ENCODE peak calls at places on chromosome 11, in six cellular contexts. One of them, this sample, is unnamed.

GRCh38 chr11:7927635-7928034 is 3.4 kb downstream of the OR10A6 start:
- DNase-seq in naive thymus-derived CD4-positive, alpha-beta T cell: no peak
- DNase-seq in body of pancreas: no peak
- DNase-seq in pancreas: no peak
- DNase-seq in OCI-LY7: no peak
- DNase-seq in Panc1: no peak
- DNase-seq in this sample: no peak

GRCh38 chr11:11827272-11827671 is 14.5 kb upstream of the USP47 start:
- DNase-seq in naive thymus-derived CD4-positive, alpha-beta T cell: no peak
- DNase-seq in body of pancreas: no peak
- DNase-seq in pancreas: no peak
- DNase-seq in OCI-LY7: no peak
- DNase-seq in Panc1: no peak
- DNase-seq in this sample: no peak

GRCh38 chr11:12287374-12288211 is 89.8 kb upstream of the PARVA start:
- DNase-seq in naive thymus-derived CD4-positive, alpha-beta T cell: no peak
- DNase-seq in body of pancreas: peak
- DNase-seq in pancreas: no peak
- DNase-seq in OCI-LY7: no peak
- DNase-seq in Panc1: peak
- DNase-seq in this sample: peak

GRCh38 chr11:34840736-34841386 is 75.3 kb downstream of the APIP start:
- DNase-seq in naive thymus-derived CD4-positive, alpha-beta T cell: peak
- DNase-seq in body of pancreas: peak
- DNase-seq in pancreas: peak
- DNase-seq in OCI-LY7: peak
- DNase-seq in Panc1: peak
- DNase-seq in this sample: no peak

GRCh38 chr11:1382831-1383607 is 6.7 kb upstream of the BRSK2 start:
- DNase-seq in naive thymus-derived CD4-positive, alpha-beta T cell: peak
- DNase-seq in body of pancreas: peak
- DNase-seq in pancreas: peak
- DNase-seq in OCI-LY7: peak
- DNase-seq in Panc1: no peak
- DNase-seq in this sample: peak

GRCh38 chr11:58059011-58059358 is 28.2 kb downstream of the OR6Q1 start:
- DNase-seq in naive thymus-derived CD4-positive, alpha-beta T cell: no peak
- DNase-seq in body of pancreas: peak
- DNase-seq in pancreas: no peak
- DNase-seq in OCI-LY7: no peak
- DNase-seq in Panc1: no peak
- DNase-seq in this sample: peak

GRCh38 chr11:2444301-2445106 is at the start of the genes KCNQ1 and TRPM5:
- DNase-seq in naive thymus-derived CD4-positive, alpha-beta T cell: peak
- DNase-seq in body of pancreas: peak
- DNase-seq in pancreas: peak
- DNase-seq in OCI-LY7: peak
- DNase-seq in Panc1: no peak
- DNase-seq in this sample: no peak

GRCh38 chr11:78187366-78188011 is 937 bp downstream of the KCTD21 start:
- DNase-seq in naive thymus-derived CD4-positive, alpha-beta T cell: no peak
- DNase-seq in body of pancreas: no peak
- DNase-seq in pancreas: no peak
- DNase-seq in OCI-LY7: no peak
- DNase-seq in Panc1: no peak
- DNase-seq in this sample: no peak

GRCh38 chr11:65906602-65907001 is 6.4 kb upstream of the FOSL1 start:
- DNase-seq in naive thymus-derived CD4-positive, alpha-beta T cell: no peak
- DNase-seq in body of pancreas: no peak
- DNase-seq in pancreas: no peak
- DNase-seq in OCI-LY7: no peak
- DNase-seq in Panc1: no peak
- DNase-seq in this sample: no peak

GRCh38 chr11:62881579-62882427 is 1.1 kb downstream of the SLC3A2 start:
- DNase-seq in naive thymus-derived CD4-positive, alpha-beta T cell: peak
- DNase-seq in body of pancreas: peak
- DNase-seq in pancreas: peak
- DNase-seq in OCI-LY7: peak
- DNase-seq in Panc1: peak
- DNase-seq in this sample: peak

GRCh38 chr11:62885137-62885536 is 4.4 kb downstream of the SLC3A2 start:
- DNase-seq in naive thymus-derived CD4-positive, alpha-beta T cell: no peak
- DNase-seq in body of pancreas: no peak
- DNase-seq in pancreas: no peak
- DNase-seq in OCI-LY7: no peak
- DNase-seq in Panc1: no peak
- DNase-seq in this sample: no peak

GRCh38 chr11:62882811-62883496 is 2.3 kb downstream of the SLC3A2 start:
- DNase-seq in naive thymus-derived CD4-positive, alpha-beta T cell: no peak
- DNase-seq in body of pancreas: no peak
- DNase-seq in pancreas: no peak
- DNase-seq in OCI-LY7: no peak
- DNase-seq in Panc1: no peak
- DNase-seq in this sample: no peak

GRCh38 chr11:62882428-62882742 is 1.7 kb downstream of the SLC3A2 start:
- DNase-seq in naive thymus-derived CD4-positive, alpha-beta T cell: no peak
- DNase-seq in body of pancreas: no peak
- DNase-seq in pancreas: no peak
- DNase-seq in OCI-LY7: no peak
- DNase-seq in Panc1: no peak
- DNase-seq in this sample: no peak

GRCh38 chr11:62883677-62884076 is 3.0 kb downstream of the SLC3A2 start:
- DNase-seq in naive thymus-derived CD4-positive, alpha-beta T cell: no peak
- DNase-seq in body of pancreas: no peak
- DNase-seq in pancreas: no peak
- DNase-seq in OCI-LY7: no peak
- DNase-seq in Panc1: no peak
- DNase-seq in this sample: no peak
- H3K4me3 ChIP-seq in naive thymus-derived CD4-positive, alpha-beta T cell: no peak
- H3K4me3 ChIP-seq in body of pancreas: no peak
- H3K4me3 ChIP-seq in pancreas: no peak
- H3K4me3 ChIP-seq in OCI-LY7: no peak
- H3K4me3 ChIP-seq in Panc1: peak
- H3K4me3 ChIP-seq in this sample: peak

DNA sequence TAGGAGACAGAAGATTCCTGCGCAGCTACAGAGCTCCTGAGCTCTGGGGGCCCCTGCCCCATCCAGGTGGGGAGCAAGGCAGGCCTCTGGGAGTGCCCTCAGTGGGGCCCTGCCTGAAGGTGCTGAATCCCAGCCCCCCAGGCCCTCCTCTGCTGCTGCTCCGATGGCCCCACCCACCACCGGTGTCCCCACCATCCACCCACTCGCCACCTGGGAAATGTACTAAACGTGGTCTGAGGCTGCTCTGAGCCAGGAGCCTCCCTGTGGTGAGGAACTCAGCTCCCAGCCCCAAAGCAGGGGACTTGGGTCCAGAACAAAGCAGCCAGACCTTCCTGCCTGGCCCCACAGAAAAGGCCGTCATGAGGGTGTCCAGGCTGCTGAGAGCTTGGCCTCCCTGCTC is 289.4 kb downstream of the CTTN start:
- DNase-seq in naive thymus-derived CD4-positive, alpha-beta T cell: no peak
- DNase-seq in body of pancreas: no peak
- DNase-seq in pancreas: no peak
- DNase-seq in OCI-LY7: no peak
- DNase-seq in Panc1: no peak
- DNase-seq in this sample: no peak
- H3K27ac ChIP-seq in naive thymus-derived CD4-positive, alpha-beta T cell: no peak
- H3K27ac ChIP-seq in body of pancreas: peak
- H3K27ac ChIP-seq in pancreas: no peak
- H3K27ac ChIP-seq in OCI-LY7: no peak
- H3K27ac ChIP-seq in Panc1: no peak
- H3K27ac ChIP-seq in this sample: no peak

GRCh38 chr11:5887172-5887571 is 5.8 kb upstream of the OR52E5 start:
- DNase-seq in naive thymus-derived CD4-positive, alpha-beta T cell: no peak
- DNase-seq in body of pancreas: no peak
- DNase-seq in pancreas: no peak
- DNase-seq in OCI-LY7: no peak
- DNase-seq in Panc1: no peak
- DNase-seq in this sample: no peak

GRCh38 chr11:5880329-5880728 is at the start of gene OR52E4:
- DNase-seq in naive thymus-derived CD4-positive, alpha-beta T cell: no peak
- DNase-seq in body of pancreas: no peak
- DNase-seq in pancreas: no peak
- DNase-seq in OCI-LY7: no peak
- DNase-seq in Panc1: no peak
- DNase-seq in this sample: no peak

GRCh38 chr11:5881756-5882155 is 1.3 kb downstream of the OR52E4 start:
- DNase-seq in naive thymus-derived CD4-positive, alpha-beta T cell: no peak
- DNase-seq in body of pancreas: no peak
- DNase-seq in pancreas: no peak
- DNase-seq in OCI-LY7: no peak
- DNase-seq in Panc1: no peak
- DNase-seq in this sample: no peak
- H3K4me3 ChIP-seq in naive thymus-derived CD4-positive, alpha-beta T cell: no peak
- H3K4me3 ChIP-seq in body of pancreas: no peak
- H3K4me3 ChIP-seq in pancreas: no peak
- H3K4me3 ChIP-seq in OCI-LY7: no peak
- H3K4me3 ChIP-seq in Panc1: no peak
- H3K4me3 ChIP-seq in this sample: no peak

GRCh38 chr11:128522063-128522942 is 65.1 kb downstream of the ETS1 start:
- DNase-seq in naive thymus-derived CD4-positive, alpha-beta T cell: peak
- DNase-seq in body of pancreas: peak
- DNase-seq in pancreas: peak
- DNase-seq in OCI-LY7: peak
- DNase-seq in Panc1: peak
- DNase-seq in this sample: peak

GRCh38 chr11:128520206-128520885 is 67.0 kb downstream of the ETS1 start:
- DNase-seq in naive thymus-derived CD4-positive, alpha-beta T cell: peak
- DNase-seq in body of pancreas: no peak
- DNase-seq in pancreas: no peak
- DNase-seq in OCI-LY7: peak
- DNase-seq in Panc1: no peak
- DNase-seq in this sample: no peak

GRCh38 chr11:128521697-128522062 is 65.7 kb downstream of the ETS1 start:
- DNase-seq in naive thymus-derived CD4-positive, alpha-beta T cell: no peak
- DNase-seq in body of pancreas: no peak
- DNase-seq in pancreas: peak
- DNase-seq in OCI-LY7: no peak
- DNase-seq in Panc1: no peak
- DNase-seq in this sample: no peak

GRCh38 chr11:128519353-128519752 is 68.0 kb downstream of the ETS1 start:
- DNase-seq in naive thymus-derived CD4-positive, alpha-beta T cell: peak
- DNase-seq in body of pancreas: no peak
- DNase-seq in pancreas: no peak
- DNase-seq in OCI-LY7: peak
- DNase-seq in Panc1: no peak
- DNase-seq in this sample: no peak

GRCh38 chr11:128520886-128521696 is 66.3 kb downstream of the ETS1 start:
- DNase-seq in naive thymus-derived CD4-positive, alpha-beta T cell: no peak
- DNase-seq in body of pancreas: no peak
- DNase-seq in pancreas: no peak
- DNase-seq in OCI-LY7: peak
- DNase-seq in Panc1: no peak
- DNase-seq in this sample: no peak
- H3K27ac ChIP-seq in naive thymus-derived CD4-positive, alpha-beta T cell: peak
- H3K27ac ChIP-seq in body of pancreas: peak
- H3K27ac ChIP-seq in pancreas: peak
- H3K27ac ChIP-seq in OCI-LY7: peak
- H3K27ac ChIP-seq in Panc1: peak
- H3K27ac ChIP-seq in this sample: peak

DNA sequence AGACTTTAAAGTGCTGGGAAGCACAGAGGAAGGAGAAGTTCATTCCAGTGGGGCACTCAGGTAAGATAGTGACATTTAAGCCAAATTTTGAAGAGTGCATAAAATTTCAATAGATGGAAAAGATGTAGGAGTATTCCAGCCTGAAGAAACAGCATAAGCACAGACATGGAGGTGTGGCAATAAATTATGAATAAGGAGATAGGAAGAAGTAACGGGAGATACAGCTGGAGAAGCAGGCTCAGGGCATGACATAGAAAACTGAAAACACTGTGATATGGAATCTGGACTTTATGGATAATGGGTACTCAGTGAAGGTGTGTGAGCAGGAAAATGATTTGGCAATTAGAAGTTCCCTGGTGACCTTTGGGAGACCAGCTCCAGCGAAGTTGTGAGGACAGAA is 33.3 kb downstream of the P4HA3 start:
- DNase-seq in naive thymus-derived CD4-positive, alpha-beta T cell: no peak
- DNase-seq in body of pancreas: no peak
- DNase-seq in pancreas: no peak
- DNase-seq in OCI-LY7: no peak
- DNase-seq in Panc1: no peak
- DNase-seq in this sample: no peak
- H3K4me3 ChIP-seq in naive thymus-derived CD4-positive, alpha-beta T cell: no peak
- H3K4me3 ChIP-seq in body of pancreas: no peak
- H3K4me3 ChIP-seq in pancreas: no peak
- H3K4me3 ChIP-seq in OCI-LY7: no peak
- H3K4me3 ChIP-seq in Panc1: no peak
- H3K4me3 ChIP-seq in this sample: no peak

GRCh38 chr11:6681505-6681904 is 1.6 kb downstream of the MRPL17 start:
- DNase-seq in naive thymus-derived CD4-positive, alpha-beta T cell: no peak
- DNase-seq in body of pancreas: no peak
- DNase-seq in pancreas: no peak
- DNase-seq in OCI-LY7: no peak
- DNase-seq in Panc1: no peak
- DNase-seq in this sample: no peak
- H3K27ac ChIP-seq in naive thymus-derived CD4-positive, alpha-beta T cell: peak
- H3K27ac ChIP-seq in body of pancreas: no peak
- H3K27ac ChIP-seq in pancreas: no peak
- H3K27ac ChIP-seq in OCI-LY7: no peak
- H3K27ac ChIP-seq in Panc1: no peak
- H3K27ac ChIP-seq in this sample: no peak

GRCh38 chr11:125123947-125124633 is 12.7 kb upstream of the TMEM218 start:
- DNase-seq in naive thymus-derived CD4-positive, alpha-beta T cell: peak
- DNase-seq in body of pancreas: peak
- DNase-seq in pancreas: peak
- DNase-seq in OCI-LY7: peak
- DNase-seq in Panc1: no peak
- DNase-seq in this sample: no peak
- H3K4me3 ChIP-seq in naive thymus-derived CD4-positive, alpha-beta T cell: no peak
- H3K4me3 ChIP-seq in body of pancreas: no peak
- H3K4me3 ChIP-seq in pancreas: no peak
- H3K4me3 ChIP-seq in OCI-LY7: peak
- H3K4me3 ChIP-seq in Panc1: no peak
- H3K4me3 ChIP-seq in this sample: no peak

GRCh38 chr11:108685419-108686161 is 20.7 kb downstream of the DDX10 start:
- DNase-seq in naive thymus-derived CD4-positive, alpha-beta T cell: no peak
- DNase-seq in body of pancreas: no peak
- DNase-seq in pancreas: no peak
- DNase-seq in OCI-LY7: no peak
- DNase-seq in Panc1: no peak
- DNase-seq in this sample: no peak
- H3K27ac ChIP-seq in naive thymus-derived CD4-positive, alpha-beta T cell: no peak
- H3K27ac ChIP-seq in body of pancreas: no peak
- H3K27ac ChIP-seq in pancreas: no peak
- H3K27ac ChIP-seq in OCI-LY7: no peak
- H3K27ac ChIP-seq in Panc1: no peak
- H3K27ac ChIP-seq in this sample: no peak

This sample was measured in AG04450.